ENCODE peak calls at places on chromosomes 3 and 15, in seven cellular contexts. R, K, T, I, J, H and Z are unnamed samples.

GRCh38 chr3:49295489-49296058 is 18.5 kb upstream of the C3orf62 start:
- ATAC-seq in K (no peak), I (no peak), T (no peak), J (no peak), R (peak), H (peak), Z (no peak)

GRCh38 chr3:37543692-37544091 is 318.0 kb upstream of the CTDSPL start:
- ATAC-seq in T (no peak), R (no peak), I (no peak), J (no peak), H (no peak), K (no peak), Z (no peak)

GRCh38 chr15:72770673-72771328 is 12.8 kb downstream of the ADPGK start:
- ATAC-seq in K (no peak), R (no peak), I (no peak), H (peak), T (no peak), J (peak), Z (peak)

GRCh38 chr3:11556851-11557644 is 86.7 kb downstream of the VGLL4 start:
- ATAC-seq in I (peak), J (no peak), R (no peak), K (no peak), T (peak), H (no peak), Z (no peak)

GRCh38 chr3:40691598-40691905 is 166.8 kb downstream of the ZNF621 start:
- ATAC-seq in T (peak), K (no peak), H (no peak), J (no peak), I (peak), R (peak), Z (no peak)

GRCh38 chr15:85636351-85636750 is 158.4 kb downstream of the KLHL25 start:
- ATAC-seq in J (no peak), R (no peak), T (no peak), K (no peak), H (no peak), I (no peak), Z (no peak)

GRCh38 chr15:38941399-38941953 is 376.9 kb upstream of the RASGRP1 start:
- ATAC-seq in I (no peak), R (no peak), J (no peak), T (no peak), K (no peak), H (no peak), Z (no peak)

GRCh38 chr3:181488536-181488935 is 223.2 kb upstream of the SOX2 start:
- ATAC-seq in I (no peak), J (no peak), K (no peak), T (no peak), R (no peak), H (no peak), Z (no peak)

GRCh38 chr3:80592792-80593191 is 825.0 kb upstream of the ROBO1 start:
- ATAC-seq in H (no peak), K (no peak), I (no peak), J (no peak), R (no peak), T (no peak), Z (no peak)

GRCh38 chr15:69797051-69797595 is 300.6 kb downstream of the TLE3 start:
- ATAC-seq in I (no peak), K (no peak), J (no peak), R (no peak), T (no peak), H (no peak), Z (no peak)

GRCh38 chr3:144638009-144638408 is 666.4 kb downstream of the DIPK2A start:
- ATAC-seq in R (no peak), I (no peak), K (no peak), T (no peak), J (no peak), H (no peak), Z (no peak)

GRCh38 chr3:189683576-189684255 is 52.5 kb downstream of the TP63 start:
- ATAC-seq in T (no peak), K (no peak), I (no peak), R (no peak), H (no peak), J (no peak), Z (peak)

GRCh38 chr3:114394551-114394950 is 100.7 kb downstream of the TIGIT start:
- ATAC-seq in K (no peak), H (no peak), R (no peak), J (peak), T (peak), I (peak), Z (no peak)

GRCh38 chr3:141728355-141728892 is 9.7 kb upstream of the RNF7 start:
- ATAC-seq in K (no peak), H (no peak), J (no peak), R (no peak), T (no peak), I (no peak), Z (no peak)

GRCh38 chr3:32882603-32883025 is 64.8 kb downstream of the TRIM71 start:
- ATAC-seq in H (peak), T (no peak), K (peak), J (peak), I (no peak), R (no peak), Z (peak)

GRCh38 chr15:52082197-52083036 is 30.2 kb downstream of the BCL2L10 start:
- ATAC-seq in H (no peak), K (peak), I (no peak), R (no peak), T (no peak), J (no peak), Z (no peak)

GRCh38 chr3:33044676-33045075 is 52.3 kb downstream of the GLB1 start:
- ATAC-seq in J (no peak), R (no peak), K (peak), H (peak), I (no peak), T (no peak), Z (no peak)

GRCh38 chr3:124586126-124587052 is 143.9 kb upstream of the UMPS start:
- ATAC-seq in H (no peak), T (peak), J (no peak), I (peak), R (no peak), K (no peak), Z (no peak)

GRCh38 chr3:56970401-56971002 is 90.0 kb upstream of the SPATA12 start:
- ATAC-seq in T (peak), I (peak), R (no peak), H (no peak), K (no peak), J (no peak), Z (no peak)

GRCh38 chr3:153142961-153143360 is 19.1 kb upstream of the RAP2B start:
- ATAC-seq in K (no peak), R (no peak), I (no peak), J (no peak), H (no peak), T (no peak), Z (no peak)

GRCh38 chr15:78943692-78944091 is 1.2 kb downstream of the CTSH start:
- ATAC-seq in K (no peak), J (no peak), T (no peak), I (no peak), H (no peak), R (no peak), Z (no peak)

GRCh38 chr15:27989838-27990237 is 109.3 kb downstream of the OCA2 start:
- ATAC-seq in I (no peak), K (no peak), H (no peak), J (no peak), R (no peak), T (no peak), Z (no peak)

GRCh38 chr15:45314960-45315359 is 62.9 kb downstream of the SLC28A2 start:
- ATAC-seq in J (no peak), K (no peak), T (no peak), H (no peak), R (peak), I (peak), Z (no peak)

GRCh38 chr15:96183927-96184266 is 146.6 kb upstream of the NR2F2 start:
- ATAC-seq in K (no peak), I (no peak), R (no peak), J (no peak), H (no peak), T (no peak), Z (no peak)